ENCODE peak calls at places on chromosomes 6 and 20, in four cellular contexts. M is H1, W is K562, K is HepG2. A is an unnamed sample.

GRCh38 chr6:144797881-144798589 is 512.9 kb downstream of the UTRN start:
- DNase-seq in W (no peak), K (no peak), M (no peak), A (peak; percentile 1)

GRCh38 chr6:5331860-5332442 is 70.6 kb downstream of the FARS2 start:
- DNase-seq in K (no peak), M (no peak), W (no peak), A (no peak)

GRCh38 chr6:31922942-31923341 is 4.6 kb upstream of the C2 start:
- DNase-seq in K (peak; percentile 73), M (no peak), W (no peak), A (no peak)

GRCh38 chr6:162198925-162199324 is 528.6 kb downstream of the PRKN start:
- DNase-seq in M (no peak), K (peak; percentile 3), W (no peak), A (no peak)

GRCh38 chr20:1137236-1137635 is 18.8 kb downstream of the PSMF1 start:
- DNase-seq in W (no peak), M (no peak), K (no peak), A (no peak)

GRCh38 chr6:105317607-105318533 is 85.0 kb downstream of the PREP start:
- DNase-seq in M (no peak), K (peak; percentile 8), W (no peak), A (no peak)

GRCh38 chr6:4402477-4402976 is 267.2 kb upstream of the ECI2 start:
- DNase-seq in M (no peak), W (no peak), K (peak; percentile 10), A (peak; percentile 66)

GRCh38 chr6:31967926-31968320 is 4.0 kb downstream of the DXO start:
- DNase-seq in K (no peak), W (no peak), M (no peak), A (no peak)

GRCh38 chr20:2750343-2751251 is 49.8 kb downstream of the CPXM1 start:
- DNase-seq in M (no peak), W (peak; percentile 37), K (peak; percentile 59), A (peak; percentile 71)

GRCh38 chr20:41696428-41696827 is 78.3 kb upstream of the CHD6 start:
- DNase-seq in W (peak; percentile 35), K (no peak), M (no peak), A (no peak)

GRCh38 chr6:112927641-112928040 is 580.5 kb downstream of the RFPL4B start:
- DNase-seq in K (no peak), W (no peak), M (no peak), A (no peak)

GRCh38 chr20:24587384-24588046 is 118.1 kb downstream of the SYNDIG1 start:
- DNase-seq in K (no peak), W (no peak), M (no peak), A (no peak)

GRCh38 chr6:134240664-134241431 is 77.1 kb downstream of the SGK1 start:
- DNase-seq in K (no peak), M (no peak), W (no peak), A (no peak)

GRCh38 chr6:31363809-31364208 is 6.8 kb upstream of the HLA-B start:
- DNase-seq in M (no peak), K (no peak), W (no peak), A (no peak)

GRCh38 chr6:41443616-41444525 is 102.3 kb upstream of the FOXP4 start:
- DNase-seq in M (no peak), K (no peak), W (no peak), A (no peak)

GRCh38 chr6:118876814-118877213 is 17.1 kb upstream of the ASF1A start:
- DNase-seq in W (no peak), K (no peak), M (no peak), A (no peak)

GRCh38 chr6:3061501-3061941 is 6.8 kb upstream of the RIPK1 start:
- DNase-seq in W (no peak), M (no peak), K (no peak), A (no peak)

GRCh38 chr6:82142524-82142923 is 105.0 kb downstream of the IBTK start:
- DNase-seq in W (no peak), M (no peak), K (no peak), A (no peak)

GRCh38 chr6:5471637-5472430 is 210.5 kb downstream of the FARS2 start:
- DNase-seq in K (no peak), W (no peak), M (peak; percentile 29), A (no peak)

GRCh38 chr20:2955257-2955950 is 82.1 kb downstream of the PTPRA start:
- DNase-seq in M (no peak), W (no peak), K (no peak), A (no peak)

GRCh38 chr6:142222022-142222421 is 75.0 kb downstream of the VTA1 start:
- DNase-seq in K (no peak), M (no peak), W (no peak), A (no peak)

GRCh38 chr20:35339007-35339406 is 46.8 kb upstream of the FAM83C start:
- DNase-seq in W (no peak), K (no peak), M (no peak), A (no peak)

GRCh38 chr20:58700121-58700780 is 7.7 kb downstream of the NPEPL1 start:
- DNase-seq in M (no peak), W (no peak), K (no peak), A (no peak)

GRCh38 chr6:67642582-67642981 is 992.5 kb upstream of the ADGRB3 start:
- DNase-seq in M (no peak), W (no peak), K (no peak), A (no peak)

GRCh38 chr6:137874204-137875001 is 7.3 kb downstream of the TNFAIP3 start:
- DNase-seq in K (no peak), W (no peak), M (no peak), A (no peak)

GRCh38 chr6:72032056-72032455 is 145.7 kb downstream of the RIMS1 start:
- DNase-seq in M (no peak), K (no peak), W (no peak), A (no peak)

DNA sequence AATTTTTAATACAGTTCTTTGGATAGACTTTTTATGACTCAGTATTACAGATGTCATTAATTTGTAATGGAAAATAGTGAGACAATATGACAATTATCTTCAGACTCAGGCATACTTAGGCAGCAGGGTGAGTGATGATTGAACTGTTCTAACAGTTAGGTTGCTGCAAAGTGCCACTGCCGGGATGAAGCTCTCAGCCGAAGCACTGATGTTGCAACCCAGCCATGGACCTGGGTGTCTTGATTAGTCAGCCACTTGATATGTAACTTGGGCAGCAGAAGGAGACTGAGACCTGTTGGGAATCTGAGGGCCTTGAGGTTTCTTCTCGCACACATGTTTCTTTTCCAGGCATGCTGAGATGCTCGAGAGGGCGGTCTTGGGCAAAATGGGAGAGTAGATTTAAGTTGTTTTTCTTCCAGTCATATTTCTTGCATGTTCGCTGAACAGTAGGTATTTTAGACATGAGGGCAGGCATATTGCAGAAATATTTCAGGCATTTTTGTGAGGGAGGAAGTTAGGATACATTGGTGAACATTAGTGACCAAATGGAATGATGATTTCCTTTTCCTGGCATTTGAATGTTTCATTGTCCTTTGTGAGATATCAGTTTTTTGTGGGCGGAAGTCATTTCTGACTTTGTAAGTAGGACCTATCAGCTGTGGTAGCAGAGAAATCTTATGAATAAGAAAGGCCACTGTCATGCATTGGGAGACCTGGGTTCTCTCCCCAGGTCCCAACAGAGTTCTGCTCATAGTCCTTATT is 52.4 kb downstream of the SLX4IP start:
- DNase-seq in W (no peak), M (no peak), K (no peak), A (no peak)
- TF ChIP-seq USF2 in W (no peak), M (no peak), K (no peak), A (no peak)

DNA sequence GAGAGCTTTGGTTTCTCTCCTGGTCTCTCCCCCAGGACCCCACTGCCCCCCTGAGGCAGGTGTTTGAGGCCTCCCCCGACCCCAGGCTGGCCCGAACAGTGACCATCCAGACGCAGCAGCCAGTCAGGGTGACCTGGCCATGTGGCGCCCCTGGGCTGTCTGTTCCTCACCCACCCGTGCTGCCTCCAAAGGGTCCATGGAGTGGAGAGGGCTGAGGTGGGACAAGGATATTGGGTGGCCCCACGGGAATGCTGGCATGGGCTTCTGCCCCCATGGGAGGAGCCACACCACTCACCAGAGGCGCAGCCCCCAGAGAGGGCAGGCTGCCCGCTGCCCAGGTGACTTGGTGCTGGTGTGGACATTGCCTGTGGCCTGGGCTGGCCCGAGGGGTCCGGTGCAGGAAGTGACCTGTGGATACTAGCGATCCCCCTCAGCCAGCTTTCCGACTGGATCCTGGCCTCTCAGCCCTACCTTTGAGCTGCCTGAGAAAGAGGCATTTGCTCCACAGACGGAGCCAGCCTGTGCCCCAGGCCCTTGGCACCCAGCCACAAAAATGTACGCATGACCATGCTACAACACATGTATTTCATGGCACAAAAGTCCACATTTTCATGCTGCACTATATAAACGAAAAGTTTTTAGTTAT is 50.8 kb downstream of the BCAS4 start:
- DNase-seq in M (no peak), W (no peak), K (no peak), A (no peak)
- TF ChIP-seq CEBPB in M (no peak), W (no peak), K (no peak), A (no peak)

GRCh38 chr20:50721881-50722281 is 9.5 kb upstream of the PARD6B start:
- DNase-seq in W (no peak), M (no peak), K (no peak), A (no peak)
- TF ChIP-seq EP300 in W (no peak), M (no peak), K (no peak), A (no peak)

DNA sequence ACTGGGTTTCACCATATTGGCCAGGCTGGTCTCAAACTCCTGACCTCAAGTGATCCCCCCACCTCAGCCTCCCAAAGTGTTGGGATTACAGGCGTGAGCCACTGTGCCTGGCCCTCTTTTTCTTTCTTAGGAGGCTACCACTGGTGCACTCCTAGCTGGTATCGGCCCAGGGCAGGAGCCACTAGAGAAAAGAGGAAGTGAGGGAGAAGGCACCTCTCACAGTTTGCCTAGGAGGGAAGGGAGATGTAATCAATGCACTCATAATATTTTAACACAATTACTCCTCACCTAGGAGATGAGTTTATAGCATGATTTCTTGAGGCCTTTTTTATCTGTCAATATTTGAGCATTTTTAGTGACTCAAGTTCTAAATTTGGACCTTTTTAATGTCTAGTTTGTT is 189.0 kb upstream of the SOX4 start:
- DNase-seq in W (no peak), M (no peak), K (no peak), A (no peak)
- TF ChIP-seq USF2 in W (no peak), M (no peak), K (no peak), A (no peak)

GRCh38 chr20:4813076-4813838 is 91.5 kb downstream of the PRND start:
- DNase-seq in W (no peak), K (no peak), M (no peak), A (no peak)
- TF ChIP-seq CEBPB in W (no peak), K (no peak), M (no peak), A (no peak)

GRCh38 chr6:20835315-20836010 is 301.2 kb downstream of the CDKAL1 start:
- DNase-seq in K (no peak), M (no peak), W (no peak), A (no peak)
- TF ChIP-seq EP300 in K (no peak), M (no peak), W (no peak), A (no peak)